ENCODE peak calls at places on chromosome 6, in ten cellular contexts. W is esophagus muscularis mucosa, Y is HepG2, V is K562, G is stomach, S is sigmoid colon, A is upper lobe of left lung, X is SK-N-SH, Z is GM12878, D is suprapubic skin. N is an unnamed sample.

GRCh38 chr6:63805345-63805744 is 169.7 kb downstream of the PHF3 start:
- DNase-seq in W (no peak), Y (no peak), V (no peak), G (no peak), S (no peak), A (no peak), X (no peak), Z (no peak), D (no peak), N (no peak)

GRCh38 chr6:111832833-111833418 is 40.3 kb downstream of the FYN start:
- DNase-seq in W (no peak), Y (no peak), V (no peak), G (no peak), S (no peak), A (no peak), X (no peak), Z (no peak), D (no peak), N (no peak)

GRCh38 chr6:3406928-3407809 is 49.7 kb downstream of the SLC22A23 start:
- DNase-seq in W (no peak), Y (no peak), V (no peak), G (no peak), S (no peak), A (no peak), X (no peak), Z (no peak), D (no peak), N (no peak)

GRCh38 chr6:22892452-22892851 is 323.1 kb downstream of the HDGFL1 start:
- DNase-seq in W (no peak), Y (no peak), V (no peak), G (no peak), S (no peak), A (no peak), X (no peak), Z (no peak), D (no peak), N (no peak)

GRCh38 chr6:47654255-47654654 is 44.1 kb upstream of the ADGRF4 start:
- DNase-seq in W (no peak), Y (no peak), V (no peak), G (no peak), S (no peak), A (no peak), X (no peak), Z (no peak), D (no peak), N (no peak)

GRCh38 chr6:137926207-137926731 is 59.2 kb downstream of the TNFAIP3 start:
- DNase-seq in W (no peak), Y (no peak), V (peak), G (no peak), S (no peak), A (no peak), X (no peak), Z (no peak), D (no peak), N (no peak)

GRCh38 chr6:12233693-12234551 is 56.2 kb upstream of the EDN1 start:
- DNase-seq in W (no peak), Y (peak), V (no peak), G (peak), S (no peak), A (peak), X (peak), Z (peak), D (no peak), N (peak)

GRCh38 chr6:170087946-170088348 is 202.9 kb downstream of the DLL1 start:
- DNase-seq in W (no peak), Y (no peak), V (no peak), G (peak), S (peak), A (peak), X (no peak), Z (peak), D (peak), N (peak)

GRCh38 chr6:93164781-93165180 is 254.6 kb downstream of the EPHA7 start:
- DNase-seq in W (no peak), Y (no peak), V (no peak), G (no peak), S (no peak), A (no peak), X (no peak), Z (no peak), D (no peak), N (no peak)

GRCh38 chr6:30615958-30616810 is 859 bp downstream of the PPP1R10 start:
- DNase-seq in W (no peak), Y (peak), V (peak), G (no peak), S (peak), A (no peak), X (no peak), Z (no peak), D (no peak), N (no peak)

GRCh38 chr6:137471951-137472350 is 22.2 kb downstream of the OLIG3 start:
- DNase-seq in W (peak), Y (no peak), V (no peak), G (no peak), S (no peak), A (no peak), X (no peak), Z (no peak), D (no peak), N (no peak)

GRCh38 chr6:130993292-130993765 is 69.7 kb downstream of the EPB41L2 start:
- DNase-seq in W (no peak), Y (no peak), V (peak), G (no peak), S (no peak), A (no peak), X (no peak), Z (no peak), D (no peak), N (no peak)

DNA sequence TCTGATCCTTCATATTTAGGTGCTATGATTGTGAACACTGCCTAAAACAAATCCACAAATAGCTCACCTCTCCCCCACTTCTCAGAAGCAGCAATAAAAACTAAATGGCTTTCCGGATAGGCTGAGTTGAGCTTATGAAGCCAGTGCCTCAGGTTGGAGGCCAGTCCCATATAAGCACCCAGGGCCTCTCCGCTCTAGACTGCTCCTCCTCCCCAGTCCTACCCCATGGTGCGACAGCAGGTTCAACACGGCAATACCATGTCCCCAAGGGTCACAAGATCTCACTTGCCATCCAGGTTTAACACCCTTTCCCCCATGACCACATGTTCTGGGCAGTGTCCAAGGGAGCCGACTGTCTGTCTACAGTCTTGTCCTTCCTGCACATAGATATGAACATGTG is 20.8 kb downstream of the BNIP5 start:
- DNase-seq in W (no peak), Y (no peak), V (no peak), G (no peak), S (no peak), A (no peak), X (no peak), Z (no peak), D (no peak), N (peak)
- TF ChIP-seq EP300 in W (no peak), Y (no peak), V (no peak), G (no peak), S (no peak), A (no peak), X (no peak), Z (no peak), D (no peak), N (no peak)

DNA sequence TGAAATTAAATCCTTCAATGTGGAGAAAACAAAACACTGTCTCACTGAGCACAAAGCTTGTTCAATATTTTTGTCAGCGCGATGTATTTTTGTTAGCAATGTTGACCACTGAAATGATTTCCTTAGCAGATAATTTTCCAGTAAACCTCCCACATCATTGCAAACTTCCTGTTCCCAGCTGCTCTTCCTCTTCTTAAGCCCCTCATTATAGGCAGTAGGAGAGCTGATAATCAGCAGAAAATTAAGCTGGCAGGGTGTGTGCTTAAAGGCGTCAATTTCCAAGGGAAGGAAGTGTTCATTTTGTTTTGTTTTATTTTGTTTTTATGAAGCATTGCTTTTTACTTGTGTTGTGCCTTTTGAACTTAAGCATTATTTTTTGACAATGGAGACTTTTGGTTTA is 29.1 kb upstream of the TMEM14A start:
- DNase-seq in W (no peak), Y (no peak), V (no peak), G (no peak), S (no peak), A (no peak), X (no peak), Z (no peak), D (no peak), N (no peak)
- TF ChIP-seq POLR2AphosphoS5 in W (no peak), Y (no peak), V (no peak), G (no peak), S (no peak), A (no peak), X (no peak), Z (no peak), D (no peak), N (no peak)

DNA sequence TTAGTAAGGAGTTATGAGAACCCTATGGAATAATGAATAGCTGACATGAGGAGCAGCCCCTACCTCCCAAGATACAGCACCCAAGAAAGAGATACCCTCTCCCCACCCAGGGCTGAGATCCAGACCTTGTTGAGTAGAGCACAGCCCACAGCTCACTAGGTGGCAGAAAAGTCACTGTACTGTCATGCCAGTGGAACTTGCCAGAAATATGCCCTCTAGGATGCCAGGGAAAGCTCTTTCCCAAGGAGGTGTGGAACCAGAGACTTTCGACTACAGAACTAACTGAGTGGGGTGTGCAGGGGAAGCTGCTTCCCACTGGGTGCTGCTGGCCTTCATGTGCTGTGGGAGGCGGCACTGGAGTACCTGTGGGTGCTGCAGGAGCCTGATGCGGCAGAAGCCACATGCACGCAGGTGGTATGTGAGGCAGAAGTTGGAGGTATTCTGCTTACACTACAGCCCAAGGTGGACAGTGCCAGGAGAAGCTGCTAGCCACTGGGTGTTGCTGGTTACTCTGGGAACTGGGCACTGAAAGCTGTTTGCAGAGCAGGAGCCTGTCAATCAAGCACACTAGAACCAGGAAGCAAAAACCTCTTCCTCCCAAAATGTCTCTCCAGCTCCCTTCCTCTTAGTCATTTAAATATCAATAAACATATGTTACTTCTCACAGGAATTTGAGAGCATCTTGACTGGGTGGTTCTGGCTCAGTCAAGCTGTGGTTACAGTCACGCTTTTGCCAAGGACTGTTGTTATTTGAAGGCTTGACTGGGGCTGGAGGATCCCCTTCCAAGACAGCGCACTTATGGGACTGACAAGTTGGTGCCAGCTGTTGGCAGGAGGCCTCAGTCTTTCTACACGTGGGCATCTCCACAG is 17.9 kb downstream of the ARMC12 start:
- DNase-seq in W (no peak), Y (no peak), V (no peak), G (no peak), S (no peak), A (no peak), X (no peak), Z (no peak), D (no peak), N (no peak)
- TF ChIP-seq CTCF in W (no peak), Y (no peak), V (no peak), G (no peak), S (no peak), A (no peak), X (no peak), Z (no peak), D (no peak), N (no peak)

GRCh38 chr6:74018825-74019224 is 322.8 kb downstream of the CD109 start:
- DNase-seq in W (no peak), Y (no peak), V (no peak), G (no peak), S (no peak), A (no peak), X (no peak), Z (no peak), D (no peak), N (no peak)
- TF ChIP-seq EP300 in W (no peak), Y (no peak), V (no peak), G (no peak), S (no peak), A (no peak), X (no peak), Z (no peak), D (no peak), N (no peak)

GRCh38 chr6:14865609-14866100 is 380.2 kb upstream of the JARID2 start:
- DNase-seq in W (no peak), Y (no peak), V (no peak), G (no peak), S (no peak), A (no peak), X (no peak), Z (no peak), D (no peak), N (no peak)
- TF ChIP-seq POLR2AphosphoS5 in W (no peak), Y (no peak), V (no peak), G (no peak), S (no peak), A (no peak), X (no peak), Z (no peak), D (no peak), N (no peak)

GRCh38 chr6:33894438-33894837 is 90.6 kb upstream of the MLN start:
- DNase-seq in W (no peak), Y (no peak), V (no peak), G (no peak), S (no peak), A (no peak), X (no peak), Z (no peak), D (no peak), N (no peak)
- TF ChIP-seq CTCF in W (no peak), Y (no peak), V (no peak), G (no peak), S (no peak), A (no peak), X (no peak), Z (no peak), D (no peak), N (no peak)

GRCh38 chr6:121479486-121480098 is 44.1 kb downstream of the GJA1 start:
- DNase-seq in W (no peak), Y (no peak), V (no peak), G (no peak), S (no peak), A (no peak), X (no peak), Z (no peak), D (no peak), N (no peak)
- TF ChIP-seq EP300 in W (no peak), Y (no peak), V (no peak), G (no peak), S (no peak), A (no peak), X (no peak), Z (no peak), D (no peak), N (no peak)

N was measured in transverse colon.